ENCODE peak calls at places on chromosomes 1 and 21, in nine cellular contexts. One of them, this sample, is unnamed. For H3K4me1, the result is how much of the 10 kb centered on the place peaks cover.

GRCh38 chr1:37255111-37255795 is 219.1 kb upstream of the ZC3H12A start:
- DNase-seq in tibial nerve: no peak
- DNase-seq in sigmoid colon: no peak
- DNase-seq in stomach: no peak
- DNase-seq in HepG2: no peak
- DNase-seq in suprapubic skin: no peak
- DNase-seq in esophagus muscularis mucosa: no peak
- DNase-seq in transverse colon: no peak
- DNase-seq in A549: peak
- DNase-seq in this sample: no peak

GRCh38 chr1:5242850-5243249 is 588.4 kb downstream of the AJAP1 start:
- DNase-seq in suprapubic skin: no peak
- DNase-seq in A549: no peak
- DNase-seq in esophagus muscularis mucosa: no peak
- DNase-seq in tibial nerve: no peak
- DNase-seq in stomach: no peak
- DNase-seq in transverse colon: no peak
- DNase-seq in HepG2: no peak
- DNase-seq in sigmoid colon: no peak
- DNase-seq in this sample: no peak

GRCh38 chr21:45409466-45410150 is 4.6 kb downstream of the COL18A1 start:
- DNase-seq in stomach: no peak
- DNase-seq in tibial nerve: no peak
- DNase-seq in sigmoid colon: peak
- DNase-seq in HepG2: peak
- DNase-seq in suprapubic skin: no peak
- DNase-seq in A549: no peak
- DNase-seq in esophagus muscularis mucosa: no peak
- DNase-seq in transverse colon: no peak
- DNase-seq in this sample: peak

GRCh38 chr1:171257207-171258052 is 9.1 kb downstream of the FMO1 start:
- DNase-seq in tibial nerve: peak
- DNase-seq in transverse colon: peak
- DNase-seq in stomach: peak
- DNase-seq in esophagus muscularis mucosa: no peak
- DNase-seq in suprapubic skin: peak
- DNase-seq in HepG2: no peak
- DNase-seq in A549: peak
- DNase-seq in sigmoid colon: peak
- DNase-seq in this sample: peak

GRCh38 chr1:94713472-94714141 is 106.5 kb upstream of the SLC44A3 start:
- DNase-seq in tibial nerve: peak
- DNase-seq in stomach: peak
- DNase-seq in esophagus muscularis mucosa: peak
- DNase-seq in sigmoid colon: peak
- DNase-seq in transverse colon: peak
- DNase-seq in HepG2: peak
- DNase-seq in A549: peak
- DNase-seq in suprapubic skin: peak
- DNase-seq in this sample: peak

GRCh38 chr21:35170244-35170756 is 121.2 kb upstream of the RUNX1 start:
- DNase-seq in transverse colon: no peak
- DNase-seq in sigmoid colon: no peak
- DNase-seq in stomach: no peak
- DNase-seq in A549: no peak
- DNase-seq in tibial nerve: no peak
- DNase-seq in HepG2: no peak
- DNase-seq in suprapubic skin: no peak
- DNase-seq in esophagus muscularis mucosa: no peak
- DNase-seq in this sample: no peak

GRCh38 chr1:11708554-11709350 is 17.2 kb downstream of the DRAXIN start:
- DNase-seq in HepG2: no peak
- DNase-seq in sigmoid colon: no peak
- DNase-seq in transverse colon: no peak
- DNase-seq in A549: peak
- DNase-seq in tibial nerve: no peak
- DNase-seq in suprapubic skin: no peak
- DNase-seq in esophagus muscularis mucosa: no peak
- DNase-seq in stomach: no peak
- DNase-seq in this sample: no peak

GRCh38 chr1:6860401-6860800 is 75.1 kb downstream of the CAMTA1 start:
- DNase-seq in A549: no peak
- DNase-seq in suprapubic skin: no peak
- DNase-seq in esophagus muscularis mucosa: no peak
- DNase-seq in stomach: no peak
- DNase-seq in sigmoid colon: no peak
- DNase-seq in transverse colon: no peak
- DNase-seq in HepG2: no peak
- DNase-seq in tibial nerve: no peak
- DNase-seq in this sample: no peak

GRCh38 chr1:38941527-38942019 is at the start of gene RHBDL2:
- DNase-seq in A549: peak
- DNase-seq in esophagus muscularis mucosa: no peak
- DNase-seq in tibial nerve: peak
- DNase-seq in transverse colon: peak
- DNase-seq in suprapubic skin: no peak
- DNase-seq in HepG2: no peak
- DNase-seq in sigmoid colon: peak
- DNase-seq in stomach: peak
- DNase-seq in this sample: peak

GRCh38 chr1:203306970-203307541 is 1.7 kb downstream of the BTG2 start:
- DNase-seq in tibial nerve: no peak
- DNase-seq in transverse colon: peak
- DNase-seq in sigmoid colon: peak
- DNase-seq in suprapubic skin: no peak
- DNase-seq in stomach: peak
- DNase-seq in HepG2: no peak
- DNase-seq in A549: no peak
- DNase-seq in esophagus muscularis mucosa: no peak
- DNase-seq in this sample: peak

DNA sequence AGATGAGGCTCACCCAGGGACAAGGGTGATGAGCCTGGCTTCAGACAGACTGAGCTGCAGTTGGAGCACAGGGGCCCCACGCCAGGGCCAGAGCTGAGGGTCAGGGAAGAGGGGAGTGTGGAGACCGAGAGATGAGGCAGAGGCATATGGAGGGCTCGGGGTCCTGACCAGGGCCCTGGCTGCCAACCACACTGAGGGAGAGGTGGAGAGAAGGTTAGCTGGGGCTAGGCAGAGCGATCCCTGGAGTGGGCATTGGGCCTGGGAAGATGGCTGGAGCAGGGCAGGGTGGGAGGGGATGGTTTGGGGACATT is 8.0 kb downstream of the PEAR1 start:
- DNase-seq in A549: no peak
- DNase-seq in esophagus muscularis mucosa: no peak
- DNase-seq in HepG2: no peak
- DNase-seq in suprapubic skin: no peak
- DNase-seq in tibial nerve: no peak
- DNase-seq in stomach: no peak
- DNase-seq in sigmoid colon: no peak
- DNase-seq in transverse colon: no peak
- DNase-seq in this sample: no peak
- H3K4me1 ChIP-seq in A549: under half
- H3K4me1 ChIP-seq in esophagus muscularis mucosa: half or more
- H3K4me1 ChIP-seq in HepG2: under half
- H3K4me1 ChIP-seq in suprapubic skin: under half
- H3K4me1 ChIP-seq in tibial nerve: half or more
- H3K4me1 ChIP-seq in stomach: under half
- H3K4me1 ChIP-seq in sigmoid colon: under half
- H3K4me1 ChIP-seq in transverse colon: under half
- H3K4me1 ChIP-seq in this sample: under half

GRCh38 chr1:24826510-24826909 is 81.3 kb downstream of the CLIC4 start:
- DNase-seq in tibial nerve: no peak
- DNase-seq in suprapubic skin: no peak
- DNase-seq in stomach: no peak
- DNase-seq in A549: no peak
- DNase-seq in HepG2: no peak
- DNase-seq in esophagus muscularis mucosa: no peak
- DNase-seq in transverse colon: no peak
- DNase-seq in sigmoid colon: no peak
- DNase-seq in this sample: no peak

GRCh38 chr1:24828183-24828886 is 83.1 kb downstream of the CLIC4 start:
- DNase-seq in stomach: no peak
- DNase-seq in suprapubic skin: no peak
- DNase-seq in tibial nerve: no peak
- DNase-seq in transverse colon: no peak
- DNase-seq in esophagus muscularis mucosa: no peak
- DNase-seq in sigmoid colon: no peak
- DNase-seq in HepG2: no peak
- DNase-seq in A549: no peak
- DNase-seq in this sample: no peak

GRCh38 chr1:24827737-24828136 is 82.5 kb downstream of the CLIC4 start:
- DNase-seq in esophagus muscularis mucosa: no peak
- DNase-seq in stomach: no peak
- DNase-seq in transverse colon: no peak
- DNase-seq in A549: no peak
- DNase-seq in suprapubic skin: no peak
- DNase-seq in tibial nerve: no peak
- DNase-seq in HepG2: no peak
- DNase-seq in sigmoid colon: no peak
- DNase-seq in this sample: no peak

GRCh38 chr1:24822887-24823286 is 77.6 kb downstream of the CLIC4 start:
- DNase-seq in suprapubic skin: no peak
- DNase-seq in A549: no peak
- DNase-seq in HepG2: no peak
- DNase-seq in tibial nerve: no peak
- DNase-seq in stomach: no peak
- DNase-seq in transverse colon: no peak
- DNase-seq in sigmoid colon: no peak
- DNase-seq in esophagus muscularis mucosa: no peak
- DNase-seq in this sample: no peak

GRCh38 chr1:24825174-24825573 is 79.9 kb downstream of the CLIC4 start:
- DNase-seq in esophagus muscularis mucosa: no peak
- DNase-seq in sigmoid colon: no peak
- DNase-seq in suprapubic skin: no peak
- DNase-seq in A549: no peak
- DNase-seq in stomach: no peak
- DNase-seq in transverse colon: no peak
- DNase-seq in HepG2: peak
- DNase-seq in tibial nerve: no peak
- DNase-seq in this sample: no peak
- TF ChIP-seq EP300 in esophagus muscularis mucosa: no peak
- TF ChIP-seq EP300 in sigmoid colon: no peak
- TF ChIP-seq EP300 in suprapubic skin: no peak
- TF ChIP-seq EP300 in A549: no peak
- TF ChIP-seq EP300 in stomach: no peak
- TF ChIP-seq EP300 in transverse colon: no peak
- TF ChIP-seq EP300 in HepG2: no peak
- TF ChIP-seq EP300 in tibial nerve: no peak
- TF ChIP-seq EP300 in this sample: no peak

GRCh38 chr1:183391863-183392262 is 26.3 kb downstream of the NMNAT2 start:
- DNase-seq in A549: no peak
- DNase-seq in esophagus muscularis mucosa: no peak
- DNase-seq in stomach: no peak
- DNase-seq in transverse colon: no peak
- DNase-seq in sigmoid colon: no peak
- DNase-seq in suprapubic skin: no peak
- DNase-seq in tibial nerve: no peak
- DNase-seq in HepG2: no peak
- DNase-seq in this sample: no peak
- TF ChIP-seq CTCF in A549: no peak
- TF ChIP-seq CTCF in esophagus muscularis mucosa: no peak
- TF ChIP-seq CTCF in stomach: no peak
- TF ChIP-seq CTCF in transverse colon: no peak
- TF ChIP-seq CTCF in sigmoid colon: no peak
- TF ChIP-seq CTCF in suprapubic skin: no peak
- TF ChIP-seq CTCF in tibial nerve: no peak
- TF ChIP-seq CTCF in HepG2: no peak
- TF ChIP-seq CTCF in this sample: no peak

GRCh38 chr1:2098301-2098698 is 48.1 kb downstream of the PRKCZ start:
- DNase-seq in transverse colon: no peak
- DNase-seq in esophagus muscularis mucosa: no peak
- DNase-seq in suprapubic skin: no peak
- DNase-seq in HepG2: no peak
- DNase-seq in sigmoid colon: no peak
- DNase-seq in A549: no peak
- DNase-seq in stomach: no peak
- DNase-seq in tibial nerve: no peak
- DNase-seq in this sample: no peak

GRCh38 chr1:2097386-2098300 is 47.4 kb downstream of the PRKCZ start:
- DNase-seq in suprapubic skin: no peak
- DNase-seq in A549: no peak
- DNase-seq in transverse colon: no peak
- DNase-seq in stomach: no peak
- DNase-seq in sigmoid colon: no peak
- DNase-seq in esophagus muscularis mucosa: no peak
- DNase-seq in tibial nerve: no peak
- DNase-seq in HepG2: peak
- DNase-seq in this sample: no peak

GRCh38 chr1:2095394-2095793 is 45.2 kb downstream of the PRKCZ start:
- DNase-seq in suprapubic skin: no peak
- DNase-seq in transverse colon: no peak
- DNase-seq in A549: no peak
- DNase-seq in HepG2: no peak
- DNase-seq in esophagus muscularis mucosa: no peak
- DNase-seq in stomach: no peak
- DNase-seq in tibial nerve: no peak
- DNase-seq in sigmoid colon: no peak
- DNase-seq in this sample: no peak

GRCh38 chr1:2093636-2094035 is 43.4 kb downstream of the PRKCZ start:
- DNase-seq in HepG2: no peak
- DNase-seq in sigmoid colon: no peak
- DNase-seq in A549: no peak
- DNase-seq in tibial nerve: no peak
- DNase-seq in suprapubic skin: no peak
- DNase-seq in transverse colon: no peak
- DNase-seq in stomach: no peak
- DNase-seq in esophagus muscularis mucosa: no peak
- DNase-seq in this sample: no peak

DNA sequence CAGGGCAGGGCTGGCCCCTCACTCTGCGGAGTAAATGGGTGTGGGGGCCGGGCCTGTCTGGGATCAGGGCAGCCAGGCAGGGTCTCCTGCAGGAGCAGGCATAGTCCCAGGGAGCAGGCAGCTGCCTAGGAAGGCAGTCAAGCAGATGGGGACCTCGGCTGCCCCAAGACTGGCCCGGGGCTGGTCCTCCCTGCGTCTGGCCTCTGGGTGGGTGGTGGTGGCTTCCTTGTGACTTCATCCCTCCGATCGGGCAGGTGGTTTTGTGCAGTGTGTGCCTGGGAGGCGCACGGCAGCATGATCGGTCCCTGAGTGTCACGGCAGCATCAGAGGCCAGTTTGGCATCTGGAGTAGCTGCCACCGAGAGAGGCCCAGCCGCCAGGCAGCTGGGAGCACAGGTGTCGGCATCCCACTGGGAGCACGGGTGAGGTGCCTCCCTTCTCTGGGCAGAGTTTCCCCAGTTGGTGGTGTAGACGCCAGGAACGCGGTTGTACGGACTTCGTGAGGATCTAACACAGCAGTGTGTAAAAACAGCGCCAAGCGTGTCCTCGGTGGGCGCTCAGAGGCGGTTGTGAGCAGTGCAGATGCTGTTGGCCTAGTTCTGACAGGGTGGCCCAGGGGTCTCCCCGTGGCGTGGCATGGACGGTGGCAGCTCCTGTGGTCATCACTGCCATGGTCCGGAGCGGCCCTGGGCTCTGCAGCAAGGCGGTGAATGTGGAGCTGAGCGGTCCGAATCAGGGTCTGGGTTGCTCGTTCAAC is 45.9 kb downstream of the PRKCZ start:
- DNase-seq in A549: no peak
- DNase-seq in stomach: no peak
- DNase-seq in sigmoid colon: no peak
- DNase-seq in esophagus muscularis mucosa: no peak
- DNase-seq in transverse colon: no peak
- DNase-seq in tibial nerve: no peak
- DNase-seq in suprapubic skin: no peak
- DNase-seq in HepG2: no peak
- DNase-seq in this sample: no peak
- H3K4me1 ChIP-seq in A549: under half
- H3K4me1 ChIP-seq in stomach: under half
- H3K4me1 ChIP-seq in sigmoid colon: under half
- H3K4me1 ChIP-seq in esophagus muscularis mucosa: under half
- H3K4me1 ChIP-seq in transverse colon: under half
- H3K4me1 ChIP-seq in tibial nerve: under half
- H3K4me1 ChIP-seq in suprapubic skin: under half
- H3K4me1 ChIP-seq in HepG2: under half
- H3K4me1 ChIP-seq in this sample: under half

This sample was measured in ovary.